ENCODE peak calls at places on chromosomes 3 and 15, in eight cellular contexts. P is stimulated activated CD8-positive, alpha-beta memory T cell treated with anti-CD3 and anti-CD28 coated beads, Interleukin-7, amount 100 ng/mL, for 24 hours; U is colonic mucosa; G is mucosa of gallbladder; Y is AG09309; C is ovary; H is GM12864; O is breast epithelium. V is an unnamed sample.
A peak's percentile ranks its signal among the peaks of the same experiment; 100 is the strongest.

GRCh38 chr3:81886081-81886480 is 124.6 kb upstream of the GBE1 start:
- DNase-seq in P (no peak), U (no peak), G (no peak), Y (no peak), C (no peak), H (no peak), O (no peak), V (no peak)

GRCh38 chr3:153287017-153287416 is 125.0 kb downstream of the RAP2B start:
- DNase-seq in P (no peak), U (no peak), G (no peak), Y (no peak), C (no peak), H (no peak), O (no peak), V (no peak)

GRCh38 chr3:151135548-151136337 is 50.3 kb downstream of the MED12L start:
- DNase-seq in P (no peak), U (no peak), G (peak; percentile 15), Y (no peak), C (no peak), H (no peak), O (no peak), V (peak; percentile 51)

GRCh38 chr3:46427929-46428833 is 21.1 kb downstream of the CCRL2 start:
- DNase-seq in P (no peak), U (no peak), G (no peak), Y (no peak), C (no peak), H (no peak), O (no peak), V (no peak)

GRCh38 chr15:93040288-93041158 is 48.5 kb downstream of the RGMA start:
- DNase-seq in P (no peak), U (no peak), G (no peak), Y (no peak), C (no peak), H (no peak), O (peak; percentile 68), V (peak; percentile 5)

GRCh38 chr3:9867106-9867505 is 12.9 kb downstream of the CIDEC start:
- DNase-seq in P (no peak), U (no peak), G (no peak), Y (no peak), C (no peak), H (no peak), O (no peak), V (no peak)

GRCh38 chr3:10547841-10548783 is 42.7 kb upstream of the ATP2B2 start:
- DNase-seq in P (no peak), U (no peak), G (no peak), Y (no peak), C (no peak), H (no peak), O (peak; percentile 25), V (no peak)

GRCh38 chr15:51303462-51303861 is 34.9 kb downstream of the CYP19A1 start:
- DNase-seq in P (no peak), U (no peak), G (no peak), Y (no peak), C (no peak), H (no peak), O (no peak), V (no peak)

GRCh38 chr3:101091489-101091888 is 98.3 kb upstream of the ABI3BP start:
- DNase-seq in P (no peak), U (no peak), G (no peak), Y (no peak), C (no peak), H (no peak), O (no peak), V (no peak)

GRCh38 chr3:84965141-84965540 is 6.4 kb downstream of the CADM2 start:
- DNase-seq in P (no peak), U (no peak), G (no peak), Y (no peak), C (no peak), H (no peak), O (no peak), V (peak; percentile 70)

V was measured in Kasumi-1.